ENCODE peak calls at places on chromosomes 1 and 21, in ten cellular contexts. X, Q, M, P, H, B, J, F, D and N are unnamed samples.
A peak's percentile ranks its signal among the peaks of the same experiment; 100 is the strongest.

GRCh38 chr1:74504125-74505065 is 8.0 kb downstream of the LRRC53 start:
- DNase-seq in M (peak; percentile 44), J (peak; percentile 77), Q (no peak), P (peak; percentile 37), X (peak; percentile 85), B (no peak), D (peak; percentile 43), F (peak; percentile 11), H (no peak), N (peak; percentile 1)

GRCh38 chr1:164803366-164803765 is 244.4 kb downstream of the PBX1 start:
- DNase-seq in X (no peak), B (no peak), F (no peak), M (no peak), Q (no peak), H (no peak), D (no peak), J (no peak), P (peak; percentile 37), N (no peak)

GRCh38 chr1:217333939-217334338 is 297.0 kb downstream of the GPATCH2 start:
- DNase-seq in Q (no peak), F (no peak), X (peak; percentile 14), D (peak; percentile 33), B (no peak), J (peak; percentile 55), M (peak; percentile 6), P (peak; percentile 10), H (no peak), N (no peak)

GRCh38 chr1:119298687-119299086 is 69.9 kb upstream of the HAO2 start:
- DNase-seq in J (no peak), X (no peak), B (no peak), D (no peak), H (no peak), Q (no peak), F (peak; percentile 21), M (no peak), P (peak; percentile 18), N (no peak)

GRCh38 chr21:42777757-42778344 is 101.5 kb downstream of the WDR4 start:
- DNase-seq in J (no peak), X (peak; percentile 32), P (no peak), D (no peak), M (peak; percentile 63), Q (peak; percentile 39), H (no peak), B (no peak), F (no peak), N (no peak)

GRCh38 chr1:173410794-173411236 is 66.3 kb upstream of the PRDX6 start:
- DNase-seq in H (no peak), X (no peak), Q (no peak), F (no peak), P (no peak), J (no peak), M (no peak), B (no peak), D (no peak), N (no peak)

GRCh38 chr1:16038620-16038912 is 5.0 kb upstream of the CLCNKB start:
- DNase-seq in M (no peak), Q (no peak), J (no peak), F (no peak), P (no peak), X (no peak), H (no peak), D (no peak), B (no peak), N (no peak)

GRCh38 chr1:44674113-44675000 is at the start of the genes ARMH1 and TMEM53:
- DNase-seq in B (peak; percentile 99), J (peak; percentile 97), P (peak; percentile 99), H (peak; percentile 92), X (peak; percentile 100), D (peak; percentile 100), F (peak; percentile 96), M (peak; percentile 99), Q (peak; percentile 99), N (peak; percentile 94)

GRCh38 chr1:89611721-89612120 is 21.2 kb upstream of the LRRC8C start:
- DNase-seq in D (no peak), X (no peak), Q (no peak), F (peak; percentile 63), M (no peak), H (no peak), P (no peak), B (no peak), J (no peak), N (no peak)

GRCh38 chr1:241647658-241648057 is 4.4 kb upstream of the WDR64 start:
- DNase-seq in X (no peak), D (peak; percentile 80), Q (no peak), H (no peak), M (no peak), B (no peak), P (peak; percentile 31), J (no peak), F (no peak), N (no peak)